ENCODE peak calls at places on chromosomes 16 and 17, in ten cellular contexts. One of them, this sample, is unnamed. For H3K4me1, the result is how much of the 10 kb centered on the place peaks cover.

GRCh38 chr17:37791434-37791833 is 46.6 kb upstream of the HNF1B start:
- DNase-seq in sigmoid colon: no peak
- DNase-seq in SK-N-SH: peak
- DNase-seq in H1: no peak
- DNase-seq in endothelial cell of umbilical vein: peak
- DNase-seq in stomach: peak
- DNase-seq in GM23338: peak
- DNase-seq in transverse colon: peak
- DNase-seq in esophagus muscularis mucosa: no peak
- DNase-seq in breast epithelium: no peak
- DNase-seq in this sample: no peak

GRCh38 chr16:71637398-71637797 is 11.4 kb downstream of the MARVELD3 start:
- DNase-seq in sigmoid colon: no peak
- DNase-seq in SK-N-SH: no peak
- DNase-seq in H1: no peak
- DNase-seq in endothelial cell of umbilical vein: no peak
- DNase-seq in stomach: no peak
- DNase-seq in GM23338: peak
- DNase-seq in transverse colon: no peak
- DNase-seq in esophagus muscularis mucosa: no peak
- DNase-seq in breast epithelium: no peak
- DNase-seq in this sample: no peak

GRCh38 chr17:30556374-30557332 is 79.4 kb downstream of the GOSR1 start:
- DNase-seq in sigmoid colon: no peak
- DNase-seq in SK-N-SH: no peak
- DNase-seq in H1: no peak
- DNase-seq in endothelial cell of umbilical vein: no peak
- DNase-seq in stomach: peak
- DNase-seq in GM23338: no peak
- DNase-seq in transverse colon: no peak
- DNase-seq in esophagus muscularis mucosa: no peak
- DNase-seq in breast epithelium: no peak
- DNase-seq in this sample: no peak

GRCh38 chr16:23359092-23359760 is 57.1 kb downstream of the SCNN1B start:
- DNase-seq in sigmoid colon: peak
- DNase-seq in SK-N-SH: no peak
- DNase-seq in H1: no peak
- DNase-seq in endothelial cell of umbilical vein: peak
- DNase-seq in stomach: no peak
- DNase-seq in GM23338: no peak
- DNase-seq in transverse colon: no peak
- DNase-seq in esophagus muscularis mucosa: no peak
- DNase-seq in breast epithelium: no peak
- DNase-seq in this sample: no peak

GRCh38 chr17:63697341-63698286 is 2.3 kb downstream of the LIMD2 start:
- DNase-seq in sigmoid colon: no peak
- DNase-seq in SK-N-SH: peak
- DNase-seq in H1: no peak
- DNase-seq in endothelial cell of umbilical vein: peak
- DNase-seq in stomach: peak
- DNase-seq in GM23338: peak
- DNase-seq in transverse colon: peak
- DNase-seq in esophagus muscularis mucosa: no peak
- DNase-seq in breast epithelium: no peak
- DNase-seq in this sample: no peak

GRCh38 chr17:61389670-61390478 is 9.8 kb upstream of the TBX2 start:
- DNase-seq in sigmoid colon: no peak
- DNase-seq in SK-N-SH: peak
- DNase-seq in H1: no peak
- DNase-seq in endothelial cell of umbilical vein: peak
- DNase-seq in stomach: peak
- DNase-seq in GM23338: peak
- DNase-seq in transverse colon: peak
- DNase-seq in esophagus muscularis mucosa: no peak
- DNase-seq in breast epithelium: no peak
- DNase-seq in this sample: no peak

GRCh38 chr16:56636616-56637413 is 1.7 kb upstream of the MT1A start:
- DNase-seq in sigmoid colon: no peak
- DNase-seq in SK-N-SH: no peak
- DNase-seq in H1: no peak
- DNase-seq in endothelial cell of umbilical vein: no peak
- DNase-seq in stomach: no peak
- DNase-seq in GM23338: no peak
- DNase-seq in transverse colon: no peak
- DNase-seq in esophagus muscularis mucosa: no peak
- DNase-seq in breast epithelium: no peak
- DNase-seq in this sample: no peak

GRCh38 chr17:42975265-42975664 is 4.6 kb downstream of the PTGES3L start:
- DNase-seq in sigmoid colon: no peak
- DNase-seq in SK-N-SH: no peak
- DNase-seq in H1: no peak
- DNase-seq in endothelial cell of umbilical vein: no peak
- DNase-seq in stomach: no peak
- DNase-seq in GM23338: no peak
- DNase-seq in transverse colon: no peak
- DNase-seq in esophagus muscularis mucosa: no peak
- DNase-seq in breast epithelium: no peak
- DNase-seq in this sample: no peak

DNA sequence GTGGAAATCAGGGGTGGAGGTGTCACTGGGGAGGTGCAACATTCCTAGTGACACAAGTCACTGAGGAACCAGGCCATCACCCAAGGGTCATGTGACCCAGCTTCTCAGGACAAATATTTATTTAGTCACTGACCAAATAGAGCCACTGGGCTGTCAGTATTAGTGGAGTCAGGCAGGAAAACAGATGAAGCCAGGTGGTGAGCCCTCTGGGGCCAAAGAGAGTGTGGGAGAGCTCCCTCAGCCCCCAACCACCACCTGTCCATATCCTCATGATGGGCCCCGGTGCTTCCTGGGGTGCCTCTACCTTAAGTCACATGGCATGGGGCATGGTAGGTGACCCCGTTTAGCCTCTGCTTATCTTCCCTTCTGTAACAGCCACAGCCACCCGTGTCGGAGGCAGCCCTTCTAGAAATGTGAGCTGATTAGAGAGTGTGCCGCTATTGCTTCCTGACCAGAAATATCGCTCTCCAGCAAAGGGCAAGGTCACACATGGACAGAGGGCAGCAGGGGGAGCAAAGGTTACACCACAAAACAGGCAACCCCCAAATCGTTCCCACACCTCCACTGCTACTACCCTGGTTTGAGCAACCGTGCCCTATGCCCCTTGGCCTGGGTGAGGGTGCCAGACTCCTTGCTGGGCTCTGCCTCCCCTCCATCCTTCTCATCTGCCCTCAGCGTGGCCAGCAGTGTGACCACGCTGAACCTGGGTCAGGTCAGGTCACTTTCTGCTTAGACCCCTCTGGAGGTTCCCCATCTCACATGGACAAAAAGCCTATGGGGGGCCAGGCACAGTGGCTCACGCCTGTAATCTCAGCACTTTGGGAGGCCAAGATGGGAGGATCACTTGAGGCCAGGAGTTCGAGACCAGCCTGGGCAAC is 8.6 kb upstream of the AKTIP start:
- DNase-seq in sigmoid colon: no peak
- DNase-seq in SK-N-SH: no peak
- DNase-seq in H1: no peak
- DNase-seq in endothelial cell of umbilical vein: no peak
- DNase-seq in stomach: no peak
- DNase-seq in GM23338: no peak
- DNase-seq in transverse colon: no peak
- DNase-seq in esophagus muscularis mucosa: no peak
- DNase-seq in breast epithelium: peak
- DNase-seq in this sample: peak
- H3K27ac ChIP-seq in sigmoid colon: no peak
- H3K27ac ChIP-seq in SK-N-SH: no peak
- H3K27ac ChIP-seq in H1: no peak
- H3K27ac ChIP-seq in endothelial cell of umbilical vein: peak
- H3K27ac ChIP-seq in stomach: peak
- H3K27ac ChIP-seq in GM23338: no peak
- H3K27ac ChIP-seq in transverse colon: no peak
- H3K27ac ChIP-seq in esophagus muscularis mucosa: no peak
- H3K27ac ChIP-seq in breast epithelium: peak
- H3K27ac ChIP-seq in this sample: no peak

GRCh38 chr17:64774888-64775600 is 112.9 kb upstream of the SMURF2 start:
- DNase-seq in sigmoid colon: no peak
- DNase-seq in SK-N-SH: no peak
- DNase-seq in H1: no peak
- DNase-seq in endothelial cell of umbilical vein: no peak
- DNase-seq in stomach: no peak
- DNase-seq in GM23338: no peak
- DNase-seq in transverse colon: no peak
- DNase-seq in esophagus muscularis mucosa: no peak
- DNase-seq in breast epithelium: no peak
- DNase-seq in this sample: peak

GRCh38 chr17:64773386-64773835 is 111.3 kb upstream of the SMURF2 start:
- DNase-seq in sigmoid colon: no peak
- DNase-seq in SK-N-SH: no peak
- DNase-seq in H1: no peak
- DNase-seq in endothelial cell of umbilical vein: no peak
- DNase-seq in stomach: no peak
- DNase-seq in GM23338: no peak
- DNase-seq in transverse colon: no peak
- DNase-seq in esophagus muscularis mucosa: no peak
- DNase-seq in breast epithelium: no peak
- DNase-seq in this sample: peak

GRCh38 chr17:64772845-64773299 is 110.8 kb upstream of the SMURF2 start:
- DNase-seq in sigmoid colon: no peak
- DNase-seq in SK-N-SH: no peak
- DNase-seq in H1: no peak
- DNase-seq in endothelial cell of umbilical vein: no peak
- DNase-seq in stomach: no peak
- DNase-seq in GM23338: no peak
- DNase-seq in transverse colon: no peak
- DNase-seq in esophagus muscularis mucosa: peak
- DNase-seq in breast epithelium: no peak
- DNase-seq in this sample: no peak

GRCh38 chr17:64775701-64776570 is 113.8 kb upstream of the SMURF2 start:
- DNase-seq in sigmoid colon: no peak
- DNase-seq in SK-N-SH: no peak
- DNase-seq in H1: no peak
- DNase-seq in endothelial cell of umbilical vein: no peak
- DNase-seq in stomach: no peak
- DNase-seq in GM23338: no peak
- DNase-seq in transverse colon: no peak
- DNase-seq in esophagus muscularis mucosa: no peak
- DNase-seq in breast epithelium: peak
- DNase-seq in this sample: peak

DNA sequence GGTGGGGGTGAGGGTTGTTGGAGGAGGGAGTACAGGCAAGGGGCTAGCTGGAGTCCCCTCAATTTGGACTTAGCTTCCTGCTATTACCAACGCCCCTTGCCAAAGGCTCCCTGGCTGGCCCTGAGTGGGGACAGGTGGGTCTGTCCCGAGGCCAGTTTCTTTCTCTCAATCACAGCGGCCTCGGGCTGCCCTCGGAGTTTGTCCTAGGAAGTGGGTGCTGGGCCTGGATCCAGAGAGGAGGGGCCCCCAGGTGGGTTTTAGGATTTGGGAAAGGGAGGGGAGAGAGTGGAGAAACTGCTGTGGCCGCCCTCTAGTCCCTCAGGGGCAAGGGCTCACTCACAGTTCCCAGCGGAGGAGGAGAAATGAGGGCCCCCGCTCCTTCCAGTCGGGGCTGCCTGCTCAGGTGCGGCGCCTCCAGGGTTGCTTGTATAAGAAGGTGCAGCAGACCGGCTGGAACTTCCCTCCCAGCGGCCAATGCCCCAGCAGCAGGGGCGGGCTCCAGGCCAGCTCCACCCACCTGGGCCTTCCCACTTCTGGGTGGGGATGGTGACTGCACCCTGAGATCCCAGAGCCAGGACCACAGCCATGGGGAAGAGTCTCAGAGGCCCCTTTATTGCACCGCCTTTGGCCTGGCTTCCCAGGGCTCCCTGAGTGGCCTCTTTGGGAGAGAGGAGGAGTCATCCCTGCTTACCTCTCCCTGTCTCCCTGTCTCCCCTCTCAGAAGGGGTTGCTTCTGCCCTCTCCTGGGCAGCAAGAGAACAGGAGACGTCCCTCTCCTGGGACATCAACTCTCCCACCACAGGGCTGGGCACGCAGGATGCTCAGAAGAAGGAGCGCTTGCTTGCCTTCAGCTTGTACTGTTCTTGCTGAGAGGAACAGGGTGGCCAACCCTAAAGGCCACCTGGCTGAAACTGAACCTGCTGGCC is 112.0 kb upstream of the SMURF2 start:
- DNase-seq in sigmoid colon: no peak
- DNase-seq in SK-N-SH: peak
- DNase-seq in H1: peak
- DNase-seq in endothelial cell of umbilical vein: peak
- DNase-seq in stomach: peak
- DNase-seq in GM23338: peak
- DNase-seq in transverse colon: peak
- DNase-seq in esophagus muscularis mucosa: no peak
- DNase-seq in breast epithelium: peak
- DNase-seq in this sample: peak
- TF ChIP-seq POLR2AphosphoS5 in sigmoid colon: no peak
- TF ChIP-seq POLR2AphosphoS5 in SK-N-SH: no peak
- TF ChIP-seq POLR2AphosphoS5 in H1: peak
- TF ChIP-seq POLR2AphosphoS5 in endothelial cell of umbilical vein: no peak
- TF ChIP-seq POLR2AphosphoS5 in stomach: peak
- TF ChIP-seq POLR2AphosphoS5 in GM23338: peak
- TF ChIP-seq POLR2AphosphoS5 in transverse colon: peak
- TF ChIP-seq POLR2AphosphoS5 in esophagus muscularis mucosa: no peak
- TF ChIP-seq POLR2AphosphoS5 in breast epithelium: no peak
- TF ChIP-seq POLR2AphosphoS5 in this sample: no peak

GRCh38 chr16:88451586-88452484 is 1.2 kb upstream of the ZFPM1 start:
- DNase-seq in sigmoid colon: no peak
- DNase-seq in SK-N-SH: no peak
- DNase-seq in H1: no peak
- DNase-seq in endothelial cell of umbilical vein: peak
- DNase-seq in stomach: no peak
- DNase-seq in GM23338: no peak
- DNase-seq in transverse colon: no peak
- DNase-seq in esophagus muscularis mucosa: no peak
- DNase-seq in breast epithelium: no peak
- DNase-seq in this sample: no peak

GRCh38 chr16:88452485-88453216 is 429 bp upstream of the ZFPM1 start:
- DNase-seq in sigmoid colon: peak
- DNase-seq in SK-N-SH: peak
- DNase-seq in H1: peak
- DNase-seq in endothelial cell of umbilical vein: peak
- DNase-seq in stomach: peak
- DNase-seq in GM23338: peak
- DNase-seq in transverse colon: peak
- DNase-seq in esophagus muscularis mucosa: peak
- DNase-seq in breast epithelium: peak
- DNase-seq in this sample: peak

GRCh38 chr16:88454315-88455057 is 1.4 kb downstream of the ZFPM1 start:
- DNase-seq in sigmoid colon: no peak
- DNase-seq in SK-N-SH: peak
- DNase-seq in H1: no peak
- DNase-seq in endothelial cell of umbilical vein: peak
- DNase-seq in stomach: peak
- DNase-seq in GM23338: peak
- DNase-seq in transverse colon: peak
- DNase-seq in esophagus muscularis mucosa: no peak
- DNase-seq in breast epithelium: no peak
- DNase-seq in this sample: no peak

GRCh38 chr16:88453621-88454314 is 688 bp downstream of the ZFPM1 start:
- DNase-seq in sigmoid colon: no peak
- DNase-seq in SK-N-SH: peak
- DNase-seq in H1: no peak
- DNase-seq in endothelial cell of umbilical vein: peak
- DNase-seq in stomach: no peak
- DNase-seq in GM23338: peak
- DNase-seq in transverse colon: no peak
- DNase-seq in esophagus muscularis mucosa: no peak
- DNase-seq in breast epithelium: no peak
- DNase-seq in this sample: no peak

GRCh38 chr16:88453217-88453531 is at the start of gene ZFPM1:
- DNase-seq in sigmoid colon: no peak
- DNase-seq in SK-N-SH: no peak
- DNase-seq in H1: no peak
- DNase-seq in endothelial cell of umbilical vein: no peak
- DNase-seq in stomach: no peak
- DNase-seq in GM23338: no peak
- DNase-seq in transverse colon: no peak
- DNase-seq in esophagus muscularis mucosa: no peak
- DNase-seq in breast epithelium: no peak
- DNase-seq in this sample: no peak
- H3K4me1 ChIP-seq in sigmoid colon: under half
- H3K4me1 ChIP-seq in SK-N-SH: under half
- H3K4me1 ChIP-seq in H1: under half
- H3K4me1 ChIP-seq in endothelial cell of umbilical vein: under half
- H3K4me1 ChIP-seq in stomach: half or more
- H3K4me1 ChIP-seq in GM23338: under half
- H3K4me1 ChIP-seq in transverse colon: under half
- H3K4me1 ChIP-seq in esophagus muscularis mucosa: under half
- H3K4me1 ChIP-seq in breast epithelium: under half
- H3K4me1 ChIP-seq in this sample: under half

GRCh38 chr16:48899500-48899899 is 289.5 kb upstream of the N4BP1 start:
- DNase-seq in sigmoid colon: no peak
- DNase-seq in SK-N-SH: no peak
- DNase-seq in H1: no peak
- DNase-seq in endothelial cell of umbilical vein: no peak
- DNase-seq in stomach: no peak
- DNase-seq in GM23338: no peak
- DNase-seq in transverse colon: no peak
- DNase-seq in esophagus muscularis mucosa: no peak
- DNase-seq in breast epithelium: no peak
- DNase-seq in this sample: peak
- H3K27ac ChIP-seq in sigmoid colon: no peak
- H3K27ac ChIP-seq in SK-N-SH: no peak
- H3K27ac ChIP-seq in H1: no peak
- H3K27ac ChIP-seq in endothelial cell of umbilical vein: no peak
- H3K27ac ChIP-seq in stomach: no peak
- H3K27ac ChIP-seq in GM23338: no peak
- H3K27ac ChIP-seq in transverse colon: no peak
- H3K27ac ChIP-seq in esophagus muscularis mucosa: no peak
- H3K27ac ChIP-seq in breast epithelium: no peak
- H3K27ac ChIP-seq in this sample: no peak

This sample was measured in suprapubic skin.